ENCODE peak calls at places on chromosome X, in nine cellular contexts. P, S, B, H, I, N, Y, J and F are unnamed samples.

GRCh38 chrX:45598841-45599240 is 398.2 kb upstream of the DIPK2B start:
- DNase-seq in H (no peak), J (no peak), B (no peak), I (no peak), P (no peak), Y (no peak), N (peak; percentile 50), S (no peak), F (no peak)

GRCh38 chrX:10773318-10773717 is 152.9 kb upstream of the MID1 start:
- DNase-seq in S (no peak), I (no peak), N (no peak), J (no peak), P (no peak), H (no peak), B (no peak), Y (no peak), F (no peak)

GRCh38 chrX:21656587-21657317 is 1.4 kb downstream of the KLHL34 start:
- DNase-seq in J (no peak), S (no peak), I (peak; percentile 1), H (no peak), P (no peak), B (no peak), N (no peak), Y (no peak), F (no peak)

GRCh38 chrX:108070891-108071290 is 20.5 kb downstream of the PSMD10 start:
- DNase-seq in N (peak; percentile 84), I (no peak), B (no peak), S (no peak), Y (no peak), P (no peak), J (no peak), H (no peak), F (no peak)

GRCh38 chrX:120264315-120264714 is 13.7 kb downstream of the ZBTB33 start:
- DNase-seq in P (no peak), N (peak; percentile 12), J (no peak), Y (no peak), B (no peak), H (no peak), I (no peak), S (no peak), F (no peak)

GRCh38 chrX:38941675-38942074 is 140.4 kb downstream of the MID1IP1 start:
- DNase-seq in P (no peak), N (no peak), I (no peak), Y (no peak), B (no peak), J (no peak), H (no peak), S (no peak), F (no peak)

GRCh38 chrX:138748480-138748879 is 37.0 kb upstream of the FGF13 start:
- DNase-seq in J (no peak), I (no peak), H (no peak), S (no peak), N (peak; percentile 16), P (no peak), Y (no peak), B (no peak), F (no peak)

GRCh38 chrX:70592091-70592490 is 147.5 kb downstream of the DLG3 start:
- DNase-seq in S (no peak), H (no peak), Y (no peak), P (no peak), J (no peak), I (no peak), N (peak; percentile 84), B (no peak), F (no peak)

GRCh38 chrX:71930298-71930697 is 19.7 kb downstream of the NHSL2 start:
- DNase-seq in H (no peak), Y (no peak), J (no peak), P (no peak), S (no peak), I (no peak), N (no peak), B (no peak), F (no peak)

GRCh38 chrX:127038065-127038464 is 218.5 kb downstream of the PRR32 start:
- DNase-seq in B (peak; percentile 7), H (no peak), Y (no peak), J (no peak), N (no peak), I (no peak), S (no peak), P (no peak), F (no peak)

GRCh38 chrX:87376896-87377295 is 140.7 kb upstream of the KLHL4 start:
- DNase-seq in P (no peak), I (no peak), Y (no peak), H (no peak), B (no peak), N (no peak), S (no peak), J (no peak), F (no peak)

GRCh38 chrX:66030505-66031317 is 9.2 kb downstream of the VSIG4 start:
- DNase-seq in I (no peak), N (no peak), B (peak; percentile 16), H (no peak), J (peak; percentile 8), S (peak; percentile 19), P (no peak), Y (no peak), F (no peak)

GRCh38 chrX:41600266-41600665 is 88.5 kb upstream of the GPR34 start:
- DNase-seq in B (no peak), H (no peak), Y (no peak), N (peak; percentile 54), J (no peak), I (no peak), S (no peak), P (no peak), F (no peak)

GRCh38 chrX:29662101-29662500 is 553.3 kb upstream of the MAGEB2 start:
- DNase-seq in P (no peak), B (no peak), Y (no peak), S (no peak), I (no peak), H (no peak), N (peak; percentile 93), J (no peak), F (no peak)

GRCh38 chrX:150414228-150414627 is 51.1 kb downstream of the MAMLD1 start:
- DNase-seq in I (no peak), P (no peak), J (no peak), B (no peak), Y (no peak), N (no peak), H (no peak), S (no peak), F (no peak)

GRCh38 chrX:1181131-1181530 is 31.3 kb downstream of the CRLF2 start:
- DNase-seq in N (no peak), S (no peak), P (no peak), Y (no peak), J (no peak), I (no peak), B (no peak), H (no peak), F (no peak)

GRCh38 chrX:32408389-32408788 is 803.0 kb downstream of the DMD start:
- DNase-seq in S (no peak), Y (no peak), J (no peak), I (no peak), B (no peak), P (peak; percentile 1), H (no peak), N (peak; percentile 8), F (no peak)

GRCh38 chrX:153819398-153820083 is 10.8 kb downstream of the PDZD4 start:
- DNase-seq in J (no peak), S (no peak), P (no peak), H (no peak), I (no peak), N (peak; percentile 32), Y (no peak), B (no peak), F (no peak)

GRCh38 chrX:153744210-153745066 is 19.6 kb upstream of the PLXNB3 start:
- DNase-seq in B (no peak), S (peak; percentile 52), P (no peak), J (no peak), Y (no peak), I (no peak), N (no peak), H (no peak), F (no peak)

GRCh38 chrX:16312761-16313623 is 145.7 kb downstream of the MAGEB17 start:
- DNase-seq in P (no peak), B (no peak), Y (no peak), S (peak; percentile 10), J (no peak), H (no peak), N (no peak), I (no peak), F (no peak)

GRCh38 chrX:17549005-17549685 is 174.1 kb downstream of the NHS start:
- DNase-seq in B (no peak), Y (no peak), J (no peak), I (no peak), N (no peak), S (no peak), H (no peak), P (no peak), F (no peak)

GRCh38 chrX:80223922-80224579 is 196.2 kb upstream of the TENT5D start:
- DNase-seq in I (no peak), P (no peak), N (no peak), J (no peak), B (no peak), Y (no peak), S (peak; percentile 15), H (no peak), F (no peak)

GRCh38 chrX:152897216-152898144 is at the start of gene ZNF185:
- DNase-seq in H (no peak), S (peak; percentile 88), N (peak; percentile 32), I (peak; percentile 18), J (no peak), P (no peak), B (no peak), Y (no peak), F (no peak)

GRCh38 chrX:118660085-118660484 is 67.3 kb upstream of the IL13RA1 start:
- DNase-seq in H (no peak), Y (no peak), J (no peak), N (no peak), S (no peak), P (no peak), I (no peak), B (no peak), F (no peak)

GRCh38 chrX:362937-363620 is 23.6 kb downstream of the PPP2R3B start:
- DNase-seq in N (no peak), P (no peak), Y (no peak), I (no peak), S (no peak), H (no peak), B (no peak), J (no peak), F (no peak)

GRCh38 chrX:130645955-130646583 is 244.3 kb downstream of the RBMX2 start:
- DNase-seq in I (no peak), Y (no peak), H (no peak), J (no peak), S (no peak), B (no peak), N (no peak), P (no peak), F (no peak)

GRCh38 chrX:49919617-49920016 is 2.8 kb upstream of the CLCN5 start:
- DNase-seq in P (peak; percentile 1), S (peak; percentile 50), B (peak; percentile 45), J (peak; percentile 4), N (peak; percentile 14), I (no peak), Y (no peak), H (no peak), F (no peak)

GRCh38 chrX:110258552-110258951 is 59.3 kb downstream of the AMMECR1 start:
- DNase-seq in H (no peak), S (no peak), P (no peak), J (no peak), I (no peak), N (peak; percentile 35), B (no peak), Y (no peak), F (no peak)

GRCh38 chrX:152656890-152657289 is 19.2 kb downstream of the GABRQ start:
- DNase-seq in I (no peak), Y (no peak), B (no peak), P (no peak), N (no peak), S (no peak), H (no peak), J (no peak), F (no peak)

GRCh38 chrX:45351478-45351877 is 150.8 kb upstream of the DIPK2B start:
- DNase-seq in Y (no peak), B (no peak), P (no peak), N (peak; percentile 82), I (no peak), J (no peak), S (no peak), H (no peak), F (no peak)

GRCh38 chrX:70134116-70134477 is 850 bp downstream of the IGBP1 start:
- DNase-seq in S (no peak), Y (no peak), B (peak; percentile 12), J (no peak), P (no peak), I (peak; percentile 1), N (no peak), H (no peak), F (no peak)